ENCODE peak calls at places on chromosomes 1 and 21, in four cellular contexts. One of them, this sample, is unnamed.

GRCh38 chr1:164846731-164847691 is 288.0 kb downstream of the PBX1 start:
- DNase-seq in bronchial epithelial cell: no peak
- DNase-seq in NB4: no peak
- DNase-seq in omental fat pad: no peak
- DNase-seq in this sample: no peak

GRCh38 chr1:242425232-242425631 is 99.3 kb downstream of the PLD5 start:
- DNase-seq in bronchial epithelial cell: peak; percentile 39
- DNase-seq in omental fat pad: no peak
- DNase-seq in NB4: peak; percentile 34
- DNase-seq in this sample: peak; percentile 69

GRCh38 chr1:50978852-50979781 is 9.1 kb downstream of the CDKN2C start:
- DNase-seq in omental fat pad: no peak
- DNase-seq in NB4: peak; percentile 59
- DNase-seq in bronchial epithelial cell: no peak
- DNase-seq in this sample: no peak

GRCh38 chr1:206062464-206062863 is 9.5 kb downstream of the RHEX start:
- DNase-seq in NB4: peak; percentile 71
- DNase-seq in omental fat pad: no peak
- DNase-seq in bronchial epithelial cell: no peak
- DNase-seq in this sample: no peak

GRCh38 chr1:25080294-25081209 is 150.5 kb upstream of the RUNX3 start:
- DNase-seq in omental fat pad: no peak
- DNase-seq in NB4: peak; percentile 83
- DNase-seq in bronchial epithelial cell: peak; percentile 18
- DNase-seq in this sample: peak; percentile 68

GRCh38 chr1:41673806-41674205 is 189.3 kb upstream of the EDN2 start:
- DNase-seq in NB4: no peak
- DNase-seq in omental fat pad: no peak
- DNase-seq in bronchial epithelial cell: no peak
- DNase-seq in this sample: no peak

GRCh38 chr1:197178998-197179397 is 32.5 kb upstream of the ASPM start:
- DNase-seq in NB4: no peak
- DNase-seq in omental fat pad: no peak
- DNase-seq in bronchial epithelial cell: no peak
- DNase-seq in this sample: no peak

GRCh38 chr1:3174487-3175247 is 105.7 kb downstream of the PRDM16 start:
- DNase-seq in bronchial epithelial cell: peak; percentile 54
- DNase-seq in omental fat pad: no peak
- DNase-seq in NB4: peak; percentile 16
- DNase-seq in this sample: no peak

GRCh38 chr1:199396456-199396855 is 631.1 kb upstream of the NR5A2 start:
- DNase-seq in NB4: no peak
- DNase-seq in omental fat pad: no peak
- DNase-seq in bronchial epithelial cell: no peak
- DNase-seq in this sample: no peak

GRCh38 chr1:151871284-151872030 is 17.9 kb upstream of the THEM5 start:
- DNase-seq in NB4: no peak
- DNase-seq in omental fat pad: no peak
- DNase-seq in bronchial epithelial cell: no peak
- DNase-seq in this sample: no peak

GRCh38 chr1:76759950-76760349 is 107.3 kb upstream of the ST6GALNAC5 start:
- DNase-seq in NB4: peak; percentile 23
- DNase-seq in omental fat pad: no peak
- DNase-seq in bronchial epithelial cell: peak; percentile 35
- DNase-seq in this sample: no peak

GRCh38 chr21:28298251-28298672 is 694.4 kb downstream of the LTN1 start:
- DNase-seq in NB4: no peak
- DNase-seq in bronchial epithelial cell: peak; percentile 67
- DNase-seq in omental fat pad: no peak
- DNase-seq in this sample: no peak

GRCh38 chr1:2885001-2885400 is 83.5 kb upstream of the TTC34 start:
- DNase-seq in bronchial epithelial cell: no peak
- DNase-seq in NB4: no peak
- DNase-seq in omental fat pad: no peak
- DNase-seq in this sample: no peak

GRCh38 chr1:155182052-155182550 is 8.5 kb downstream of the TRIM46 start:
- DNase-seq in bronchial epithelial cell: no peak
- DNase-seq in NB4: no peak
- DNase-seq in omental fat pad: peak; percentile 17
- DNase-seq in this sample: no peak

GRCh38 chr1:161044535-161044907 is 1.3 kb downstream of the USF1 start:
- DNase-seq in bronchial epithelial cell: no peak
- DNase-seq in omental fat pad: no peak
- DNase-seq in NB4: no peak
- DNase-seq in this sample: no peak

GRCh38 chr1:160723332-160723731 is 11.7 kb upstream of the CD48 start:
- DNase-seq in NB4: no peak
- DNase-seq in omental fat pad: no peak
- DNase-seq in bronchial epithelial cell: no peak
- DNase-seq in this sample: no peak

GRCh38 chr1:101314244-101314643 is 77.4 kb downstream of the S1PR1 start:
- DNase-seq in bronchial epithelial cell: peak; percentile 78
- DNase-seq in NB4: no peak
- DNase-seq in omental fat pad: no peak
- DNase-seq in this sample: no peak